ENCODE peak calls at places on chromosomes 2 and 18, in nine cellular contexts. One of them, this sample, is unnamed.

GRCh38 chr2:10759151-10759714 is 37.8 kb downstream of the ATP6V1C2 start:
- DNase-seq in DND-41: no peak
- DNase-seq in SK-N-SH: peak
- DNase-seq in stimulated activated naive CD8-positive, alpha-beta T cell treated with anti-CD3 and anti-CD28 coated beads, Interleukin-15, Interleukin-2, amounts not matched to agents 100 U/mL and 50 U/mL, for 24 hours: no peak
- DNase-seq in lung microvascular endothelial cell: no peak
- DNase-seq in foreskin fibroblast: no peak
- DNase-seq in NCI-H1694: no peak
- DNase-seq in NCI-H1092 treated with DMSO at 0.1 percent for 48 hours: no peak
- DNase-seq in activated T-helper 1 cell treated with anti-CD3 and anti-CD28 coated beads, Interleukin-2, amount 50 U/mL, for 16 hours: no peak
- DNase-seq in this sample: no peak

GRCh38 chr18:79945118-79946042 is 6.1 kb downstream of the SLC66A2 start:
- DNase-seq in DND-41: no peak
- DNase-seq in SK-N-SH: no peak
- DNase-seq in stimulated activated naive CD8-positive, alpha-beta T cell treated with anti-CD3 and anti-CD28 coated beads, Interleukin-15, Interleukin-2, amounts not matched to agents 100 U/mL and 50 U/mL, for 24 hours: no peak
- DNase-seq in lung microvascular endothelial cell: no peak
- DNase-seq in foreskin fibroblast: no peak
- DNase-seq in NCI-H1694: no peak
- DNase-seq in NCI-H1092 treated with DMSO at 0.1 percent for 48 hours: no peak
- DNase-seq in activated T-helper 1 cell treated with anti-CD3 and anti-CD28 coated beads, Interleukin-2, amount 50 U/mL, for 16 hours: no peak
- DNase-seq in this sample: no peak

GRCh38 chr2:34401186-34401585 is 802.1 kb upstream of the FAM98A start:
- DNase-seq in DND-41: no peak
- DNase-seq in SK-N-SH: no peak
- DNase-seq in stimulated activated naive CD8-positive, alpha-beta T cell treated with anti-CD3 and anti-CD28 coated beads, Interleukin-15, Interleukin-2, amounts not matched to agents 100 U/mL and 50 U/mL, for 24 hours: no peak
- DNase-seq in lung microvascular endothelial cell: no peak
- DNase-seq in foreskin fibroblast: no peak
- DNase-seq in NCI-H1694: no peak
- DNase-seq in NCI-H1092 treated with DMSO at 0.1 percent for 48 hours: no peak
- DNase-seq in activated T-helper 1 cell treated with anti-CD3 and anti-CD28 coated beads, Interleukin-2, amount 50 U/mL, for 16 hours: no peak
- DNase-seq in this sample: no peak

GRCh38 chr2:152759290-152760072 is 41.1 kb downstream of the ARL6IP6 start:
- DNase-seq in DND-41: no peak
- DNase-seq in SK-N-SH: no peak
- DNase-seq in stimulated activated naive CD8-positive, alpha-beta T cell treated with anti-CD3 and anti-CD28 coated beads, Interleukin-15, Interleukin-2, amounts not matched to agents 100 U/mL and 50 U/mL, for 24 hours: no peak
- DNase-seq in lung microvascular endothelial cell: no peak
- DNase-seq in foreskin fibroblast: no peak
- DNase-seq in NCI-H1694: no peak
- DNase-seq in NCI-H1092 treated with DMSO at 0.1 percent for 48 hours: no peak
- DNase-seq in activated T-helper 1 cell treated with anti-CD3 and anti-CD28 coated beads, Interleukin-2, amount 50 U/mL, for 16 hours: no peak
- DNase-seq in this sample: no peak

GRCh38 chr18:75478996-75479870 is 51.7 kb upstream of the SMIM21 start:
- DNase-seq in DND-41: peak
- DNase-seq in SK-N-SH: peak
- DNase-seq in stimulated activated naive CD8-positive, alpha-beta T cell treated with anti-CD3 and anti-CD28 coated beads, Interleukin-15, Interleukin-2, amounts not matched to agents 100 U/mL and 50 U/mL, for 24 hours: no peak
- DNase-seq in lung microvascular endothelial cell: peak
- DNase-seq in foreskin fibroblast: peak
- DNase-seq in NCI-H1694: peak
- DNase-seq in NCI-H1092 treated with DMSO at 0.1 percent for 48 hours: peak
- DNase-seq in activated T-helper 1 cell treated with anti-CD3 and anti-CD28 coated beads, Interleukin-2, amount 50 U/mL, for 16 hours: no peak
- DNase-seq in this sample: no peak

GRCh38 chr2:74438248-74438647 is 3.5 kb downstream of the RTKN start:
- DNase-seq in DND-41: no peak
- DNase-seq in SK-N-SH: no peak
- DNase-seq in stimulated activated naive CD8-positive, alpha-beta T cell treated with anti-CD3 and anti-CD28 coated beads, Interleukin-15, Interleukin-2, amounts not matched to agents 100 U/mL and 50 U/mL, for 24 hours: no peak
- DNase-seq in lung microvascular endothelial cell: no peak
- DNase-seq in foreskin fibroblast: no peak
- DNase-seq in NCI-H1694: no peak
- DNase-seq in NCI-H1092 treated with DMSO at 0.1 percent for 48 hours: no peak
- DNase-seq in activated T-helper 1 cell treated with anti-CD3 and anti-CD28 coated beads, Interleukin-2, amount 50 U/mL, for 16 hours: no peak
- DNase-seq in this sample: no peak

GRCh38 chr18:23136326-23137092 is 1.2 kb downstream of the CABLES1 start:
- DNase-seq in DND-41: no peak
- DNase-seq in SK-N-SH: peak
- DNase-seq in stimulated activated naive CD8-positive, alpha-beta T cell treated with anti-CD3 and anti-CD28 coated beads, Interleukin-15, Interleukin-2, amounts not matched to agents 100 U/mL and 50 U/mL, for 24 hours: peak
- DNase-seq in lung microvascular endothelial cell: peak
- DNase-seq in foreskin fibroblast: peak
- DNase-seq in NCI-H1694: no peak
- DNase-seq in NCI-H1092 treated with DMSO at 0.1 percent for 48 hours: peak
- DNase-seq in activated T-helper 1 cell treated with anti-CD3 and anti-CD28 coated beads, Interleukin-2, amount 50 U/mL, for 16 hours: no peak
- DNase-seq in this sample: no peak

GRCh38 chr2:216286616-216287231 is 85.6 kb downstream of the MARCHF4 start:
- DNase-seq in DND-41: no peak
- DNase-seq in SK-N-SH: no peak
- DNase-seq in stimulated activated naive CD8-positive, alpha-beta T cell treated with anti-CD3 and anti-CD28 coated beads, Interleukin-15, Interleukin-2, amounts not matched to agents 100 U/mL and 50 U/mL, for 24 hours: no peak
- DNase-seq in lung microvascular endothelial cell: no peak
- DNase-seq in foreskin fibroblast: peak
- DNase-seq in NCI-H1694: no peak
- DNase-seq in NCI-H1092 treated with DMSO at 0.1 percent for 48 hours: no peak
- DNase-seq in activated T-helper 1 cell treated with anti-CD3 and anti-CD28 coated beads, Interleukin-2, amount 50 U/mL, for 16 hours: no peak
- DNase-seq in this sample: no peak

GRCh38 chr2:201127570-201127969 is 11.6 kb downstream of the CFLAR start:
- DNase-seq in DND-41: peak
- DNase-seq in SK-N-SH: no peak
- DNase-seq in stimulated activated naive CD8-positive, alpha-beta T cell treated with anti-CD3 and anti-CD28 coated beads, Interleukin-15, Interleukin-2, amounts not matched to agents 100 U/mL and 50 U/mL, for 24 hours: peak
- DNase-seq in lung microvascular endothelial cell: peak
- DNase-seq in foreskin fibroblast: peak
- DNase-seq in NCI-H1694: peak
- DNase-seq in NCI-H1092 treated with DMSO at 0.1 percent for 48 hours: no peak
- DNase-seq in activated T-helper 1 cell treated with anti-CD3 and anti-CD28 coated beads, Interleukin-2, amount 50 U/mL, for 16 hours: no peak
- DNase-seq in this sample: no peak

GRCh38 chr18:45850021-45850420 is 24.5 kb downstream of the SIGLEC15 start:
- DNase-seq in DND-41: no peak
- DNase-seq in SK-N-SH: no peak
- DNase-seq in stimulated activated naive CD8-positive, alpha-beta T cell treated with anti-CD3 and anti-CD28 coated beads, Interleukin-15, Interleukin-2, amounts not matched to agents 100 U/mL and 50 U/mL, for 24 hours: no peak
- DNase-seq in lung microvascular endothelial cell: no peak
- DNase-seq in foreskin fibroblast: no peak
- DNase-seq in NCI-H1694: no peak
- DNase-seq in NCI-H1092 treated with DMSO at 0.1 percent for 48 hours: no peak
- DNase-seq in activated T-helper 1 cell treated with anti-CD3 and anti-CD28 coated beads, Interleukin-2, amount 50 U/mL, for 16 hours: no peak
- DNase-seq in this sample: no peak

GRCh38 chr2:178109813-178110212 is 2.4 kb upstream of the RBM45 start:
- DNase-seq in DND-41: no peak
- DNase-seq in SK-N-SH: peak
- DNase-seq in stimulated activated naive CD8-positive, alpha-beta T cell treated with anti-CD3 and anti-CD28 coated beads, Interleukin-15, Interleukin-2, amounts not matched to agents 100 U/mL and 50 U/mL, for 24 hours: no peak
- DNase-seq in lung microvascular endothelial cell: peak
- DNase-seq in foreskin fibroblast: peak
- DNase-seq in NCI-H1694: peak
- DNase-seq in NCI-H1092 treated with DMSO at 0.1 percent for 48 hours: peak
- DNase-seq in activated T-helper 1 cell treated with anti-CD3 and anti-CD28 coated beads, Interleukin-2, amount 50 U/mL, for 16 hours: no peak
- DNase-seq in this sample: peak

GRCh38 chr2:237556773-237557632 is 9.4 kb upstream of the PRLH start:
- DNase-seq in DND-41: no peak
- DNase-seq in SK-N-SH: no peak
- DNase-seq in stimulated activated naive CD8-positive, alpha-beta T cell treated with anti-CD3 and anti-CD28 coated beads, Interleukin-15, Interleukin-2, amounts not matched to agents 100 U/mL and 50 U/mL, for 24 hours: no peak
- DNase-seq in lung microvascular endothelial cell: no peak
- DNase-seq in foreskin fibroblast: peak
- DNase-seq in NCI-H1694: no peak
- DNase-seq in NCI-H1092 treated with DMSO at 0.1 percent for 48 hours: no peak
- DNase-seq in activated T-helper 1 cell treated with anti-CD3 and anti-CD28 coated beads, Interleukin-2, amount 50 U/mL, for 16 hours: no peak
- DNase-seq in this sample: no peak

GRCh38 chr2:50674876-50675275 is 357.1 kb downstream of the NRXN1 start:
- DNase-seq in DND-41: no peak
- DNase-seq in SK-N-SH: no peak
- DNase-seq in stimulated activated naive CD8-positive, alpha-beta T cell treated with anti-CD3 and anti-CD28 coated beads, Interleukin-15, Interleukin-2, amounts not matched to agents 100 U/mL and 50 U/mL, for 24 hours: no peak
- DNase-seq in lung microvascular endothelial cell: no peak
- DNase-seq in foreskin fibroblast: no peak
- DNase-seq in NCI-H1694: no peak
- DNase-seq in NCI-H1092 treated with DMSO at 0.1 percent for 48 hours: no peak
- DNase-seq in activated T-helper 1 cell treated with anti-CD3 and anti-CD28 coated beads, Interleukin-2, amount 50 U/mL, for 16 hours: no peak
- DNase-seq in this sample: no peak

GRCh38 chr18:58887613-58887963 is 22.9 kb downstream of the ZNF532 start:
- DNase-seq in DND-41: peak
- DNase-seq in SK-N-SH: no peak
- DNase-seq in stimulated activated naive CD8-positive, alpha-beta T cell treated with anti-CD3 and anti-CD28 coated beads, Interleukin-15, Interleukin-2, amounts not matched to agents 100 U/mL and 50 U/mL, for 24 hours: peak
- DNase-seq in lung microvascular endothelial cell: peak
- DNase-seq in foreskin fibroblast: no peak
- DNase-seq in NCI-H1694: no peak
- DNase-seq in NCI-H1092 treated with DMSO at 0.1 percent for 48 hours: no peak
- DNase-seq in activated T-helper 1 cell treated with anti-CD3 and anti-CD28 coated beads, Interleukin-2, amount 50 U/mL, for 16 hours: no peak
- DNase-seq in this sample: no peak

GRCh38 chr2:39127973-39128372 is 7.1 kb upstream of the SOS1 start:
- DNase-seq in DND-41: peak
- DNase-seq in SK-N-SH: peak
- DNase-seq in stimulated activated naive CD8-positive, alpha-beta T cell treated with anti-CD3 and anti-CD28 coated beads, Interleukin-15, Interleukin-2, amounts not matched to agents 100 U/mL and 50 U/mL, for 24 hours: peak
- DNase-seq in lung microvascular endothelial cell: no peak
- DNase-seq in foreskin fibroblast: peak
- DNase-seq in NCI-H1694: no peak
- DNase-seq in NCI-H1092 treated with DMSO at 0.1 percent for 48 hours: no peak
- DNase-seq in activated T-helper 1 cell treated with anti-CD3 and anti-CD28 coated beads, Interleukin-2, amount 50 U/mL, for 16 hours: peak
- DNase-seq in this sample: no peak

GRCh38 chr2:109213646-109214417 is 84.8 kb downstream of the SH3RF3 start:
- DNase-seq in DND-41: peak
- DNase-seq in SK-N-SH: no peak
- DNase-seq in stimulated activated naive CD8-positive, alpha-beta T cell treated with anti-CD3 and anti-CD28 coated beads, Interleukin-15, Interleukin-2, amounts not matched to agents 100 U/mL and 50 U/mL, for 24 hours: peak
- DNase-seq in lung microvascular endothelial cell: peak
- DNase-seq in foreskin fibroblast: peak
- DNase-seq in NCI-H1694: no peak
- DNase-seq in NCI-H1092 treated with DMSO at 0.1 percent for 48 hours: no peak
- DNase-seq in activated T-helper 1 cell treated with anti-CD3 and anti-CD28 coated beads, Interleukin-2, amount 50 U/mL, for 16 hours: no peak
- DNase-seq in this sample: peak

GRCh38 chr2:17630089-17630488 is 89.6 kb downstream of the VSNL1 start:
- DNase-seq in DND-41: no peak
- DNase-seq in SK-N-SH: no peak
- DNase-seq in stimulated activated naive CD8-positive, alpha-beta T cell treated with anti-CD3 and anti-CD28 coated beads, Interleukin-15, Interleukin-2, amounts not matched to agents 100 U/mL and 50 U/mL, for 24 hours: no peak
- DNase-seq in lung microvascular endothelial cell: no peak
- DNase-seq in foreskin fibroblast: no peak
- DNase-seq in NCI-H1694: no peak
- DNase-seq in NCI-H1092 treated with DMSO at 0.1 percent for 48 hours: no peak
- DNase-seq in activated T-helper 1 cell treated with anti-CD3 and anti-CD28 coated beads, Interleukin-2, amount 50 U/mL, for 16 hours: no peak
- DNase-seq in this sample: no peak

GRCh38 chr2:230660294-230661060 is 52.2 kb upstream of the CAB39 start:
- DNase-seq in DND-41: peak
- DNase-seq in SK-N-SH: no peak
- DNase-seq in stimulated activated naive CD8-positive, alpha-beta T cell treated with anti-CD3 and anti-CD28 coated beads, Interleukin-15, Interleukin-2, amounts not matched to agents 100 U/mL and 50 U/mL, for 24 hours: peak
- DNase-seq in lung microvascular endothelial cell: peak
- DNase-seq in foreskin fibroblast: peak
- DNase-seq in NCI-H1694: no peak
- DNase-seq in NCI-H1092 treated with DMSO at 0.1 percent for 48 hours: no peak
- DNase-seq in activated T-helper 1 cell treated with anti-CD3 and anti-CD28 coated beads, Interleukin-2, amount 50 U/mL, for 16 hours: no peak
- DNase-seq in this sample: no peak

GRCh38 chr2:20091305-20091991 is 40.0 kb upstream of the LAPTM4A start:
- DNase-seq in DND-41: no peak
- DNase-seq in SK-N-SH: no peak
- DNase-seq in stimulated activated naive CD8-positive, alpha-beta T cell treated with anti-CD3 and anti-CD28 coated beads, Interleukin-15, Interleukin-2, amounts not matched to agents 100 U/mL and 50 U/mL, for 24 hours: no peak
- DNase-seq in lung microvascular endothelial cell: peak
- DNase-seq in foreskin fibroblast: peak
- DNase-seq in NCI-H1694: no peak
- DNase-seq in NCI-H1092 treated with DMSO at 0.1 percent for 48 hours: no peak
- DNase-seq in activated T-helper 1 cell treated with anti-CD3 and anti-CD28 coated beads, Interleukin-2, amount 50 U/mL, for 16 hours: no peak
- DNase-seq in this sample: peak

GRCh38 chr2:120441744-120442471 is 96.0 kb downstream of the INHBB start:
- DNase-seq in DND-41: no peak
- DNase-seq in SK-N-SH: peak
- DNase-seq in stimulated activated naive CD8-positive, alpha-beta T cell treated with anti-CD3 and anti-CD28 coated beads, Interleukin-15, Interleukin-2, amounts not matched to agents 100 U/mL and 50 U/mL, for 24 hours: no peak
- DNase-seq in lung microvascular endothelial cell: no peak
- DNase-seq in foreskin fibroblast: peak
- DNase-seq in NCI-H1694: no peak
- DNase-seq in NCI-H1092 treated with DMSO at 0.1 percent for 48 hours: peak
- DNase-seq in activated T-helper 1 cell treated with anti-CD3 and anti-CD28 coated beads, Interleukin-2, amount 50 U/mL, for 16 hours: no peak
- DNase-seq in this sample: no peak

This sample was measured in H54.